ENCODE peak calls at places on chromosomes 16 and 17, in five cellular contexts. One of them, this sample, is unnamed.

GRCh38 chr17:69860142-69860680 is 214.8 kb upstream of the KCNJ16 start:
- DNase-seq in dermis microvascular lymphatic vessel endothelial cell: no peak
- DNase-seq in EH: no peak
- DNase-seq in tibial artery: no peak
- DNase-seq in HFFc6: no peak
- DNase-seq in this sample: no peak

GRCh38 chr16:17777461-17777863 is 306.7 kb upstream of the XYLT1 start:
- DNase-seq in dermis microvascular lymphatic vessel endothelial cell: no peak
- DNase-seq in EH: peak
- DNase-seq in tibial artery: no peak
- DNase-seq in HFFc6: no peak
- DNase-seq in this sample: no peak

GRCh38 chr17:44948315-44948795 is 782 bp upstream of the KIF18B start:
- DNase-seq in dermis microvascular lymphatic vessel endothelial cell: no peak
- DNase-seq in EH: no peak
- DNase-seq in tibial artery: peak
- DNase-seq in HFFc6: no peak
- DNase-seq in this sample: no peak

GRCh38 chr16:2776500-2777139 is 460 bp downstream of the ELOB start:
- DNase-seq in dermis microvascular lymphatic vessel endothelial cell: no peak
- DNase-seq in EH: peak
- DNase-seq in tibial artery: no peak
- DNase-seq in HFFc6: no peak
- DNase-seq in this sample: peak

GRCh38 chr16:55622930-55623561 is 32.7 kb upstream of the SLC6A2 start:
- DNase-seq in dermis microvascular lymphatic vessel endothelial cell: no peak
- DNase-seq in EH: no peak
- DNase-seq in tibial artery: no peak
- DNase-seq in HFFc6: no peak
- DNase-seq in this sample: no peak

GRCh38 chr17:39332092-39332491 is 69.3 kb downstream of the FBXL20 start:
- DNase-seq in dermis microvascular lymphatic vessel endothelial cell: no peak
- DNase-seq in EH: no peak
- DNase-seq in tibial artery: no peak
- DNase-seq in HFFc6: no peak
- DNase-seq in this sample: no peak

GRCh38 chr16:75351183-75351582 is 82.1 kb downstream of the CFDP1 start:
- DNase-seq in dermis microvascular lymphatic vessel endothelial cell: peak
- DNase-seq in EH: peak
- DNase-seq in tibial artery: no peak
- DNase-seq in HFFc6: peak
- DNase-seq in this sample: no peak

GRCh38 chr17:67365762-67366192 is 600 bp downstream of the PSMD12 start:
- DNase-seq in dermis microvascular lymphatic vessel endothelial cell: peak
- DNase-seq in EH: peak
- DNase-seq in tibial artery: no peak
- DNase-seq in HFFc6: peak
- DNase-seq in this sample: no peak

GRCh38 chr16:87047221-87048037 is 269.8 kb downstream of the C16orf95 start:
- DNase-seq in dermis microvascular lymphatic vessel endothelial cell: no peak
- DNase-seq in EH: peak
- DNase-seq in tibial artery: peak
- DNase-seq in HFFc6: no peak
- DNase-seq in this sample: no peak